ENCODE peak calls at places on chromosomes 2 and 18, in seven cellular contexts. R is NCI-H748 treated with DMSO at 0.1 percent for 48 hours; K is upper lobe of right lung; B is activated CD8-positive, alpha-beta memory T cell treated with anti-CD3 and anti-CD28 coated beads, Interleukin-2, amount 50 U/mL, for 48 hours; T is NCI-H460; Z is AG08396; V is stimulated activated CD4-positive, alpha-beta T cell treated with anti-CD3 and anti-CD28 coated beads, Interleukin-15, amount 100 ng/mL, for 1 hour. A is an unnamed sample.

GRCh38 chr18:35121531-35121930 is 80.3 kb downstream of the MAPRE2 start:
- DNase-seq in R (no peak), K (no peak), B (no peak), T (no peak), Z (no peak), V (no peak), A (no peak)

GRCh38 chr2:65025453-65026128 is 30.6 kb upstream of the CEP68 start:
- DNase-seq in R (no peak), K (no peak), B (no peak), T (no peak), Z (no peak), V (no peak), A (no peak)

GRCh38 chr18:46899274-46899948 is 17.9 kb downstream of the PIAS2 start:
- DNase-seq in R (no peak), K (no peak), B (no peak), T (no peak), Z (no peak), V (no peak), A (no peak)

GRCh38 chr2:205925373-205926337 is 160.3 kb downstream of the INO80D start:
- DNase-seq in R (peak), K (peak), B (peak), T (peak), Z (peak), V (peak), A (peak)

GRCh38 chr2:233328922-233329321 is 21.3 kb downstream of the SAG start:
- DNase-seq in R (no peak), K (no peak), B (no peak), T (no peak), Z (no peak), V (no peak), A (no peak)

GRCh38 chr2:100785621-100786296 is 34.2 kb upstream of the NPAS2 start:
- DNase-seq in R (no peak), K (no peak), B (no peak), T (peak), Z (no peak), V (no peak), A (no peak)

GRCh38 chr2:215698566-215698965 is 262.7 kb upstream of the FN1 start:
- DNase-seq in R (no peak), K (no peak), B (no peak), T (no peak), Z (peak), V (no peak), A (no peak)

GRCh38 chr2:129619471-129619870 is 360.0 kb upstream of the RAB6C start:
- DNase-seq in R (peak), K (no peak), B (no peak), T (no peak), Z (no peak), V (no peak), A (peak)

GRCh38 chr18:76188097-76188496 is 306.9 kb downstream of the ZNF516 start:
- DNase-seq in R (no peak), K (no peak), B (no peak), T (no peak), Z (no peak), V (no peak), A (no peak)

GRCh38 chr2:21256006-21256405 is 132.2 kb downstream of the TDRD15 start:
- DNase-seq in R (peak), K (no peak), B (no peak), T (no peak), Z (no peak), V (no peak), A (peak)

GRCh38 chr2:165274698-165275097 is 35.5 kb downstream of the SCN2A start:
- DNase-seq in R (no peak), K (peak), B (no peak), T (no peak), Z (no peak), V (no peak), A (no peak)

GRCh38 chr2:181124499-181124898 is 144.1 kb downstream of the UBE2E3 start:
- DNase-seq in R (no peak), K (no peak), B (no peak), T (no peak), Z (no peak), V (no peak), A (no peak)

GRCh38 chr2:8306530-8307351 is 375.1 kb upstream of the ID2 start:
- DNase-seq in R (peak), K (no peak), B (peak), T (no peak), Z (peak), V (no peak), A (no peak)

GRCh38 chr2:241802421-241802749 is 6.6 kb upstream of the NEU4 start:
- DNase-seq in R (no peak), K (no peak), B (no peak), T (no peak), Z (no peak), V (no peak), A (no peak)